ENCODE peak calls at places on chromosomes 1 and 21, in seven cellular contexts. A is NCI-H1930; E is ovary; W is stimulated activated CD4-positive, alpha-beta T cell treated with anti-CD3 and anti-CD28 coated beads, Interleukin-1b, Interleukin-23, amount 100 ng/mL, for 48 hours; Z is GM04503; U is ascending aorta; B is ELR. G is an unnamed sample.

GRCh38 chr1:81571946-81572345 is 228.8 kb upstream of the ADGRL2 start:
- DNase-seq in A (no peak), E (no peak), W (no peak), Z (no peak), U (no peak), B (no peak), G (no peak)

GRCh38 chr1:228073870-228074545 is 8.5 kb upstream of the ARF1 start:
- DNase-seq in A (no peak), E (no peak), W (no peak), Z (no peak), U (peak; percentile 60), B (peak; percentile 34), G (no peak)

GRCh38 chr1:202462342-202463076 is 114.0 kb downstream of the PPP1R12B start:
- DNase-seq in A (no peak), E (no peak), W (no peak), Z (no peak), U (no peak), B (no peak), G (no peak)

GRCh38 chr21:28253971-28254370 is 738.7 kb downstream of the LTN1 start:
- DNase-seq in A (no peak), E (no peak), W (no peak), Z (peak; percentile 31), U (no peak), B (peak; percentile 38), G (no peak)

GRCh38 chr1:117671781-117672501 is 66.1 kb downstream of the TENT5C start:
- DNase-seq in A (no peak), E (no peak), W (no peak), Z (no peak), U (no peak), B (no peak), G (no peak)

GRCh38 chr1:28915036-28915895 is 897 bp downstream of the EPB41 start:
- DNase-seq in A (no peak), E (peak; percentile 49), W (peak; percentile 42), Z (no peak), U (no peak), B (peak; percentile 43), G (no peak)

GRCh38 chr21:28871388-28872015 is 121.2 kb downstream of the LTN1 start:
- DNase-seq in A (no peak), E (no peak), W (no peak), Z (no peak), U (no peak), B (no peak), G (no peak)

GRCh38 chr1:110737206-110737605 is 62.5 kb upstream of the KCNA3 start:
- DNase-seq in A (no peak), E (no peak), W (no peak), Z (no peak), U (no peak), B (no peak), G (no peak)

GRCh38 chr1:70361727-70362413 is 7.3 kb upstream of the ANKRD13C start:
- DNase-seq in A (no peak), E (no peak), W (no peak), Z (peak; percentile 25), U (no peak), B (peak; percentile 33), G (peak; percentile 11)

GRCh38 chr1:47219001-47219400 is 13.0 kb downstream of the TAL1 start:
- DNase-seq in A (no peak), E (no peak), W (no peak), Z (no peak), U (peak; percentile 39), B (no peak), G (no peak)

GRCh38 chr1:208007319-208007937 is 96.5 kb upstream of the CD34 start:
- DNase-seq in A (no peak), E (no peak), W (no peak), Z (no peak), U (no peak), B (no peak), G (no peak)

GRCh38 chr1:210340311-210340710 is 11.6 kb downstream of the HHAT start:
- DNase-seq in A (no peak), E (no peak), W (no peak), Z (no peak), U (no peak), B (no peak), G (no peak)

GRCh38 chr1:206507395-206508129 is at the start of gene RASSF5:
- DNase-seq in A (no peak), E (peak; percentile 74), W (peak; percentile 78), Z (no peak), U (peak; percentile 94), B (peak; percentile 71), G (no peak)

GRCh38 chr1:25246600-25247023 is 642 bp downstream of the RSRP1 start:
- DNase-seq in A (peak; percentile 26), E (peak; percentile 68), W (peak; percentile 24), Z (no peak), U (no peak), B (peak; percentile 43), G (no peak)

GRCh38 chr21:34606051-34606450 is 8.9 kb downstream of the RCAN1 start:
- DNase-seq in A (no peak), E (no peak), W (no peak), Z (no peak), U (no peak), B (no peak), G (no peak)

GRCh38 chr1:226311376-226311775 is 2.4 kb upstream of the LIN9 start:
- DNase-seq in A (no peak), E (no peak), W (no peak), Z (no peak), U (no peak), B (no peak), G (no peak)

GRCh38 chr1:167627865-167628641 is 2.0 kb upstream of the RCSD1 start:
- DNase-seq in A (no peak), E (no peak), W (peak; percentile 86), Z (no peak), U (no peak), B (no peak), G (no peak)

GRCh38 chr1:175174702-175175102 is 17.9 kb downstream of the KIAA0040 start:
- DNase-seq in A (no peak), E (no peak), W (no peak), Z (no peak), U (no peak), B (no peak), G (no peak)

GRCh38 chr1:204141131-204141530 is 10.7 kb downstream of the ETNK2 start:
- DNase-seq in A (no peak), E (no peak), W (no peak), Z (no peak), U (no peak), B (no peak), G (no peak)

GRCh38 chr1:171251042-171251740 is 2.9 kb downstream of the FMO1 start:
- DNase-seq in A (no peak), E (peak; percentile 36), W (peak; percentile 9), Z (no peak), U (peak; percentile 71), B (peak; percentile 69), G (no peak)

GRCh38 chr1:1202831-1203560 is 3.4 kb downstream of the TNFRSF18 start:
- DNase-seq in A (no peak), E (no peak), W (peak; percentile 2), Z (no peak), U (no peak), B (no peak), G (no peak)

GRCh38 chr1:95655321-95656020 is 421.5 kb downstream of the RWDD3 start:
- DNase-seq in A (no peak), E (no peak), W (no peak), Z (no peak), U (no peak), B (no peak), G (no peak)

GRCh38 chr1:97903626-97904025 is 17.2 kb downstream of the DPYD start:
- DNase-seq in A (no peak), E (no peak), W (no peak), Z (no peak), U (no peak), B (no peak), G (no peak)

GRCh38 chr1:197553281-197553680 is 222.0 kb downstream of the DENND1B start:
- DNase-seq in A (no peak), E (no peak), W (no peak), Z (no peak), U (no peak), B (no peak), G (no peak)

GRCh38 chr1:65953170-65953569 is 160.5 kb downstream of the PDE4B start:
- DNase-seq in A (no peak), E (no peak), W (no peak), Z (no peak), U (no peak), B (no peak), G (no peak)

GRCh38 chr1:155352600-155352999 is 31.9 kb downstream of the RUSC1 start:
- DNase-seq in A (no peak), E (no peak), W (no peak), Z (no peak), U (no peak), B (no peak), G (no peak)

GRCh38 chr1:29638281-29638680 is 402.0 kb downstream of the PTPRU start:
- DNase-seq in A (no peak), E (no peak), W (no peak), Z (no peak), U (peak; percentile 41), B (no peak), G (no peak)

GRCh38 chr1:206658264-206658980 is 23.1 kb downstream of the DYRK3 start:
- DNase-seq in A (no peak), E (no peak), W (peak; percentile 63), Z (no peak), U (peak; percentile 70), B (peak; percentile 40), G (no peak)

GRCh38 chr21:19900149-19900548 is 1098.1 kb upstream of the NCAM2 start:
- DNase-seq in A (no peak), E (no peak), W (no peak), Z (no peak), U (no peak), B (no peak), G (no peak)

GRCh38 chr1:40143891-40144575 is 17.2 kb upstream of the RLF start:
- DNase-seq in A (peak; percentile 71), E (peak; percentile 24), W (peak; percentile 32), Z (no peak), U (peak; percentile 79), B (peak; percentile 85), G (peak; percentile 36)

GRCh38 chr21:42495027-42495426 is 997 bp downstream of the RSPH1 start:
- DNase-seq in A (no peak), E (no peak), W (no peak), Z (no peak), U (peak; percentile 46), B (no peak), G (no peak)

GRCh38 chr1:31910933-31911332 is 27.2 kb downstream of the PTP4A2 start:
- DNase-seq in A (no peak), E (no peak), W (no peak), Z (no peak), U (no peak), B (no peak), G (no peak)

GRCh38 chr1:175278236-175278635 is 85.7 kb upstream of the KIAA0040 start:
- DNase-seq in A (no peak), E (no peak), W (no peak), Z (no peak), U (no peak), B (no peak), G (no peak)

GRCh38 chr1:234884701-234885100 is 243.9 kb downstream of the TOMM20 start:
- DNase-seq in A (no peak), E (no peak), W (no peak), Z (no peak), U (no peak), B (no peak), G (no peak)

GRCh38 chr1:245278846-245279245 is 124.1 kb downstream of the KIF26B start:
- DNase-seq in A (no peak), E (no peak), W (no peak), Z (no peak), U (no peak), B (no peak), G (no peak)

GRCh38 chr1:206680279-206680678 is 4.4 kb upstream of the MAPKAPK2 start:
- DNase-seq in A (no peak), E (no peak), W (no peak), Z (no peak), U (no peak), B (no peak), G (no peak)

GRCh38 chr1:180854001-180854400 is 58.7 kb upstream of the KIAA1614 start:
- DNase-seq in A (no peak), E (no peak), W (no peak), Z (no peak), U (no peak), B (no peak), G (no peak)

GRCh38 chr1:41404308-41404755 is 43.1 kb downstream of the FOXO6 start:
- DNase-seq in A (no peak), E (no peak), W (peak; percentile 46), Z (no peak), U (no peak), B (peak; percentile 59), G (no peak)